ENCODE peak calls at places on chromosomes 6 and 20, in seven cellular contexts. One of them, this sample, is unnamed.

GRCh38 chr6:38975621-38976049 is 72.9 kb upstream of the GLP1R start:
- DNase-seq in glomerular endothelial cell: no peak
- DNase-seq in amniotic stem cell: no peak
- DNase-seq in activated naive CD8-positive, alpha-beta T cell treated with anti-CD3 and anti-CD28 coated beads, Interleukin-2, amount 50 U/mL, for 24 hours: no peak
- DNase-seq in ELR: no peak
- DNase-seq in left colon: no peak
- DNase-seq in naive B cell: no peak
- DNase-seq in this sample: no peak

GRCh38 chr6:164928366-164929154 is 380.8 kb downstream of the C6orf118 start:
- DNase-seq in activated naive CD8-positive, alpha-beta T cell treated with anti-CD3 and anti-CD28 coated beads, Interleukin-2, amount 50 U/mL, for 24 hours: no peak
- DNase-seq in ELR: no peak
- DNase-seq in left colon: no peak
- DNase-seq in glomerular endothelial cell: no peak
- DNase-seq in naive B cell: no peak
- DNase-seq in amniotic stem cell: no peak
- DNase-seq in this sample: no peak

GRCh38 chr6:117733341-117733740 is 58.1 kb downstream of the NUS1 start:
- DNase-seq in naive B cell: no peak
- DNase-seq in glomerular endothelial cell: no peak
- DNase-seq in ELR: peak
- DNase-seq in left colon: no peak
- DNase-seq in amniotic stem cell: no peak
- DNase-seq in activated naive CD8-positive, alpha-beta T cell treated with anti-CD3 and anti-CD28 coated beads, Interleukin-2, amount 50 U/mL, for 24 hours: no peak
- DNase-seq in this sample: no peak

GRCh38 chr20:51003776-51004175 is 19.1 kb downstream of the KCNG1 start:
- DNase-seq in ELR: no peak
- DNase-seq in left colon: no peak
- DNase-seq in amniotic stem cell: no peak
- DNase-seq in glomerular endothelial cell: no peak
- DNase-seq in activated naive CD8-positive, alpha-beta T cell treated with anti-CD3 and anti-CD28 coated beads, Interleukin-2, amount 50 U/mL, for 24 hours: no peak
- DNase-seq in naive B cell: no peak
- DNase-seq in this sample: no peak

GRCh38 chr6:3137057-3137777 is 18.7 kb downstream of the BPHL start:
- DNase-seq in ELR: peak
- DNase-seq in amniotic stem cell: no peak
- DNase-seq in glomerular endothelial cell: no peak
- DNase-seq in activated naive CD8-positive, alpha-beta T cell treated with anti-CD3 and anti-CD28 coated beads, Interleukin-2, amount 50 U/mL, for 24 hours: no peak
- DNase-seq in naive B cell: no peak
- DNase-seq in left colon: no peak
- DNase-seq in this sample: no peak

GRCh38 chr6:118751072-118751471 is 99.7 kb upstream of the CEP85L start:
- DNase-seq in activated naive CD8-positive, alpha-beta T cell treated with anti-CD3 and anti-CD28 coated beads, Interleukin-2, amount 50 U/mL, for 24 hours: no peak
- DNase-seq in naive B cell: no peak
- DNase-seq in glomerular endothelial cell: no peak
- DNase-seq in left colon: no peak
- DNase-seq in amniotic stem cell: no peak
- DNase-seq in ELR: no peak
- DNase-seq in this sample: no peak

GRCh38 chr6:10412948-10413849 is 1.7 kb downstream of the TFAP2A start:
- DNase-seq in glomerular endothelial cell: no peak
- DNase-seq in naive B cell: no peak
- DNase-seq in ELR: peak
- DNase-seq in left colon: no peak
- DNase-seq in activated naive CD8-positive, alpha-beta T cell treated with anti-CD3 and anti-CD28 coated beads, Interleukin-2, amount 50 U/mL, for 24 hours: no peak
- DNase-seq in amniotic stem cell: no peak
- DNase-seq in this sample: no peak

GRCh38 chr6:90217621-90218496 is 78.8 kb downstream of the BACH2 start:
- DNase-seq in amniotic stem cell: no peak
- DNase-seq in naive B cell: no peak
- DNase-seq in glomerular endothelial cell: no peak
- DNase-seq in ELR: peak
- DNase-seq in left colon: peak
- DNase-seq in activated naive CD8-positive, alpha-beta T cell treated with anti-CD3 and anti-CD28 coated beads, Interleukin-2, amount 50 U/mL, for 24 hours: no peak
- DNase-seq in this sample: no peak

GRCh38 chr20:23205221-23205620 is 119.1 kb upstream of the CD93 start:
- DNase-seq in naive B cell: no peak
- DNase-seq in amniotic stem cell: no peak
- DNase-seq in ELR: no peak
- DNase-seq in left colon: no peak
- DNase-seq in activated naive CD8-positive, alpha-beta T cell treated with anti-CD3 and anti-CD28 coated beads, Interleukin-2, amount 50 U/mL, for 24 hours: no peak
- DNase-seq in glomerular endothelial cell: no peak
- DNase-seq in this sample: no peak

GRCh38 chr20:1949711-1950110 is 44.1 kb downstream of the PDYN start:
- DNase-seq in ELR: no peak
- DNase-seq in glomerular endothelial cell: no peak
- DNase-seq in left colon: no peak
- DNase-seq in activated naive CD8-positive, alpha-beta T cell treated with anti-CD3 and anti-CD28 coated beads, Interleukin-2, amount 50 U/mL, for 24 hours: no peak
- DNase-seq in amniotic stem cell: no peak
- DNase-seq in naive B cell: no peak
- DNase-seq in this sample: no peak

GRCh38 chr6:16080204-16080603 is 48.7 kb upstream of the MYLIP start:
- DNase-seq in glomerular endothelial cell: no peak
- DNase-seq in naive B cell: no peak
- DNase-seq in left colon: no peak
- DNase-seq in amniotic stem cell: no peak
- DNase-seq in activated naive CD8-positive, alpha-beta T cell treated with anti-CD3 and anti-CD28 coated beads, Interleukin-2, amount 50 U/mL, for 24 hours: no peak
- DNase-seq in ELR: no peak
- DNase-seq in this sample: no peak

GRCh38 chr6:128368213-128369000 is 152.0 kb downstream of the PTPRK start:
- DNase-seq in left colon: no peak
- DNase-seq in naive B cell: no peak
- DNase-seq in glomerular endothelial cell: peak
- DNase-seq in amniotic stem cell: no peak
- DNase-seq in activated naive CD8-positive, alpha-beta T cell treated with anti-CD3 and anti-CD28 coated beads, Interleukin-2, amount 50 U/mL, for 24 hours: no peak
- DNase-seq in ELR: peak
- DNase-seq in this sample: no peak

GRCh38 chr6:151160869-151161268 is 78.9 kb upstream of the AKAP12 start:
- DNase-seq in activated naive CD8-positive, alpha-beta T cell treated with anti-CD3 and anti-CD28 coated beads, Interleukin-2, amount 50 U/mL, for 24 hours: no peak
- DNase-seq in glomerular endothelial cell: no peak
- DNase-seq in ELR: peak
- DNase-seq in naive B cell: no peak
- DNase-seq in amniotic stem cell: no peak
- DNase-seq in left colon: no peak
- DNase-seq in this sample: no peak

This sample was measured in activated T-helper 9 cell treated with anti-CD3 and anti-CD28 coated beads, Interleukin-2, amount 50 U/mL, for 16 hours.